ENCODE peak calls at places on chromosomes 3 and 15, in eight cellular contexts. X is AG04450, Z is transverse colon, A is hepatic stellate cell, O is natural killer cell, E is iris pigment epithelial cell, G is GM04504, V is cardiac fibroblast. Q is an unnamed sample.
A peak's percentile ranks its signal among the peaks of the same experiment; 100 is the strongest.

GRCh38 chr15:74616996-74617395 is 1.4 kb downstream of the CLK3 start:
- DNase-seq in X (no peak), Z (no peak), A (no peak), O (no peak), E (no peak), G (no peak), V (no peak), Q (no peak)

GRCh38 chr3:16568115-16568514 is 37.1 kb downstream of the DAZL start:
- DNase-seq in X (no peak), Z (no peak), A (no peak), O (no peak), E (no peak), G (no peak), V (no peak), Q (no peak)

GRCh38 chr3:194640829-194641228 is 7.6 kb upstream of the TMEM44 start:
- DNase-seq in X (no peak), Z (no peak), A (no peak), O (no peak), E (peak; percentile 27), G (no peak), V (peak; percentile 37), Q (no peak)

GRCh38 chr3:130896101-130896500 is 2.2 kb downstream of the ATP2C1 start:
- DNase-seq in X (no peak), Z (no peak), A (no peak), O (no peak), E (peak; percentile 25), G (no peak), V (no peak), Q (no peak)

GRCh38 chr3:14647976-14648955 is 3.3 kb upstream of the CCDC174 start:
- DNase-seq in X (no peak), Z (no peak), A (no peak), O (no peak), E (no peak), G (no peak), V (peak; percentile 7), Q (no peak)

GRCh38 chr15:70539409-70539808 is 223.9 kb downstream of the UACA start:
- DNase-seq in X (no peak), Z (no peak), A (no peak), O (no peak), E (no peak), G (no peak), V (no peak), Q (no peak)

GRCh38 chr15:100690032-100690785 is 87.8 kb downstream of the ASB7 start:
- DNase-seq in X (no peak), Z (no peak), A (no peak), O (no peak), E (no peak), G (no peak), V (no peak), Q (no peak)

GRCh38 chr3:125042725-125043406 is 12.9 kb downstream of the HEG1 start:
- DNase-seq in X (no peak), Z (no peak), A (no peak), O (no peak), E (no peak), G (no peak), V (peak; percentile 72), Q (no peak)

GRCh38 chr15:33448961-33449611 is 138.3 kb downstream of the RYR3 start:
- DNase-seq in X (no peak), Z (no peak), A (no peak), O (no peak), E (no peak), G (no peak), V (no peak), Q (peak; percentile 75)

GRCh38 chr3:99502871-99503270 is 135.5 kb upstream of the COL8A1 start:
- DNase-seq in X (no peak), Z (no peak), A (no peak), O (no peak), E (peak; percentile 61), G (no peak), V (peak; percentile 40), Q (no peak)

GRCh38 chr15:60616147-60616546 is 137.2 kb upstream of the ICE2 start:
- DNase-seq in X (no peak), Z (no peak), A (no peak), O (no peak), E (no peak), G (no peak), V (no peak), Q (no peak)

GRCh38 chr15:69314736-69315135 is 16.0 kb downstream of the PAQR5 start:
- DNase-seq in X (no peak), Z (no peak), A (no peak), O (no peak), E (no peak), G (no peak), V (no peak), Q (no peak)

GRCh38 chr3:51391566-51392300 is 648 bp downstream of the RBM15B start:
- DNase-seq in X (no peak), Z (peak; percentile 31), A (peak; percentile 43), O (peak; percentile 50), E (peak; percentile 62), G (no peak), V (peak; percentile 42), Q (peak; percentile 84)

GRCh38 chr15:57769266-57769665 is 62.8 kb downstream of the POLR2M start:
- DNase-seq in X (peak; percentile 13), Z (no peak), A (peak; percentile 8), O (no peak), E (no peak), G (peak; percentile 80), V (peak; percentile 91), Q (peak; percentile 88)

GRCh38 chr15:99592135-99592845 is 26.5 kb downstream of the MEF2A start:
- DNase-seq in X (peak; percentile 20), Z (no peak), A (no peak), O (no peak), E (peak; percentile 73), G (no peak), V (peak; percentile 44), Q (no peak)

GRCh38 chr15:48025118-48025517 is 95.7 kb upstream of the SLC24A5 start:
- DNase-seq in X (no peak), Z (no peak), A (no peak), O (no peak), E (peak; percentile 11), G (no peak), V (no peak), Q (no peak)

GRCh38 chr15:32124726-32125125 is 94.4 kb downstream of the CHRNA7 start:
- DNase-seq in X (no peak), Z (no peak), A (no peak), O (no peak), E (no peak), G (no peak), V (no peak), Q (no peak)

GRCh38 chr3:151816091-151816604 is 2.2 kb downstream of the AADAC start:
- DNase-seq in X (peak; percentile 27), Z (peak; percentile 14), A (peak; percentile 59), O (no peak), E (peak; percentile 68), G (peak; percentile 14), V (peak; percentile 80), Q (no peak)

GRCh38 chr15:63597821-63598220 is 634 bp downstream of the FBXL22 start:
- DNase-seq in X (no peak), Z (no peak), A (no peak), O (no peak), E (no peak), G (no peak), V (no peak), Q (no peak)

GRCh38 chr3:10945683-10946287 is 46.8 kb upstream of the SLC6A1 start:
- DNase-seq in X (peak; percentile 6), Z (peak; percentile 39), A (peak; percentile 73), O (peak; percentile 40), E (peak; percentile 28), G (peak; percentile 4), V (peak; percentile 55), Q (peak; percentile 75)

GRCh38 chr15:69096197-69096596 is 64.2 kb upstream of the GLCE start:
- DNase-seq in X (no peak), Z (no peak), A (no peak), O (no peak), E (no peak), G (no peak), V (peak; percentile 22), Q (no peak)

GRCh38 chr3:143783856-143784370 is 64.4 kb downstream of the SLC9A9 start:
- DNase-seq in X (no peak), Z (no peak), A (no peak), O (no peak), E (no peak), G (no peak), V (peak; percentile 23), Q (no peak)